ENCODE peak calls at places on chromosomes 12 and 14, in five cellular contexts. C is mesenchymal stem cell; Z is H9; S is CD8-positive, alpha-beta T cell; J is brain microvascular endothelial cell. T is an unnamed sample.

GRCh38 chr12:108691995-108692808 is 39.1 kb downstream of the CORO1C start:
- DNase-seq in C (peak), Z (no peak), S (no peak), J (no peak), T (peak)

GRCh38 chr14:99136047-99136400 is 136.0 kb downstream of the BCL11B start:
- DNase-seq in C (no peak), Z (peak), S (no peak), J (no peak), T (no peak)

GRCh38 chr12:76698966-76699365 is 64.9 kb upstream of the ZDHHC17 start:
- DNase-seq in C (no peak), Z (peak), S (no peak), J (no peak), T (no peak)

GRCh38 chr12:52912711-52913423 is 8.0 kb upstream of the KRT8 start:
- DNase-seq in C (no peak), Z (no peak), S (no peak), J (no peak), T (no peak)

GRCh38 chr12:6199531-6200265 is 502 bp upstream of the CD9 start:
- DNase-seq in C (peak), Z (peak), S (no peak), J (no peak), T (no peak)

GRCh38 chr12:20616093-20616492 is 79.0 kb upstream of the SLCO1C1 start:
- DNase-seq in C (no peak), Z (no peak), S (no peak), J (no peak), T (no peak)

GRCh38 chr12:75592638-75593335 is 81.4 kb upstream of the KRR1 start:
- DNase-seq in C (no peak), Z (no peak), S (no peak), J (no peak), T (no peak)

GRCh38 chr14:99884834-99885648 is 91.8 kb downstream of the EML1 start:
- DNase-seq in C (peak), Z (no peak), S (peak), J (peak), T (no peak)

GRCh38 chr12:121241203-121241970 is 31.5 kb downstream of the P2RX4 start:
- DNase-seq in C (no peak), Z (no peak), S (no peak), J (no peak), T (no peak)

GRCh38 chr12:27143676-27144075 is 61.3 kb upstream of the C12orf71 start:
- DNase-seq in C (no peak), Z (no peak), S (no peak), J (no peak), T (no peak)

GRCh38 chr12:132642846-132643835 is 24.6 kb downstream of the P2RX2 start:
- DNase-seq in C (no peak), Z (no peak), S (no peak), J (no peak), T (no peak)

GRCh38 chr14:99595034-99595433 is 9.0 kb downstream of the CCDC85C start:
- DNase-seq in C (no peak), Z (no peak), S (no peak), J (no peak), T (no peak)

GRCh38 chr12:30687265-30687986 is 8.2 kb downstream of the IPO8 start:
- DNase-seq in C (peak), Z (no peak), S (no peak), J (no peak), T (no peak)

GRCh38 chr12:98416845-98417244 is 98.5 kb upstream of the TMPO start:
- DNase-seq in C (peak), Z (no peak), S (no peak), J (peak), T (no peak)

GRCh38 chr12:114414866-114415524 is 9.1 kb upstream of the TBX5 start:
- DNase-seq in C (no peak), Z (no peak), S (no peak), J (no peak), T (no peak)

GRCh38 chr12:90940872-90941499 is 14.0 kb downstream of the CCER1 start:
- DNase-seq in C (peak), Z (no peak), S (no peak), J (peak), T (no peak)

GRCh38 chr14:90513151-90514014 is 116.6 kb downstream of the CALM1 start:
- DNase-seq in C (peak), Z (peak), S (no peak), J (no peak), T (peak)

GRCh38 chr12:132773077-132774020 is 11.7 kb upstream of the ANKLE2 start:
- DNase-seq in C (no peak), Z (no peak), S (no peak), J (no peak), T (no peak)

GRCh38 chr12:97452839-97453238 is 9.8 kb upstream of the RMST start:
- DNase-seq in C (no peak), Z (no peak), S (no peak), J (no peak), T (no peak)

GRCh38 chr12:80154261-80154660 is 54.9 kb downstream of the OTOGL start:
- DNase-seq in C (peak), Z (no peak), S (no peak), J (no peak), T (no peak)

GRCh38 chr12:80156306-80156705 is 57.0 kb downstream of the OTOGL start:
- DNase-seq in C (no peak), Z (no peak), S (no peak), J (peak), T (no peak)

GRCh38 chr12:80151131-80151530 is 51.8 kb downstream of the OTOGL start:
- DNase-seq in C (no peak), Z (no peak), S (no peak), J (no peak), T (no peak)
- H3K27ac ChIP-seq in C (no peak), Z (no peak), S (no peak), J (no peak), T (no peak)

GRCh38 chr12:46556820-46557524 is 184.4 kb upstream of the SLC38A2 start:
- DNase-seq in C (peak), Z (no peak), S (no peak), J (peak), T (no peak)
- H3K27ac ChIP-seq in C (peak), Z (no peak), S (no peak), J (peak), T (no peak)

GRCh38 chr14:68459480-68460136 is 333.3 kb downstream of the ZFP36L1 start:
- DNase-seq in C (no peak), Z (no peak), S (no peak), J (no peak), T (no peak)
- H3K27ac ChIP-seq in C (peak), Z (no peak), S (no peak), J (peak), T (peak)

GRCh38 chr12:81517296-81517695 is 241.9 kb downstream of the PPFIA2 start:
- DNase-seq in C (no peak), Z (no peak), S (no peak), J (no peak), T (no peak)

GRCh38 chr12:81518638-81519037 is 240.5 kb downstream of the PPFIA2 start:
- DNase-seq in C (no peak), Z (no peak), S (no peak), J (no peak), T (no peak)

DNA sequence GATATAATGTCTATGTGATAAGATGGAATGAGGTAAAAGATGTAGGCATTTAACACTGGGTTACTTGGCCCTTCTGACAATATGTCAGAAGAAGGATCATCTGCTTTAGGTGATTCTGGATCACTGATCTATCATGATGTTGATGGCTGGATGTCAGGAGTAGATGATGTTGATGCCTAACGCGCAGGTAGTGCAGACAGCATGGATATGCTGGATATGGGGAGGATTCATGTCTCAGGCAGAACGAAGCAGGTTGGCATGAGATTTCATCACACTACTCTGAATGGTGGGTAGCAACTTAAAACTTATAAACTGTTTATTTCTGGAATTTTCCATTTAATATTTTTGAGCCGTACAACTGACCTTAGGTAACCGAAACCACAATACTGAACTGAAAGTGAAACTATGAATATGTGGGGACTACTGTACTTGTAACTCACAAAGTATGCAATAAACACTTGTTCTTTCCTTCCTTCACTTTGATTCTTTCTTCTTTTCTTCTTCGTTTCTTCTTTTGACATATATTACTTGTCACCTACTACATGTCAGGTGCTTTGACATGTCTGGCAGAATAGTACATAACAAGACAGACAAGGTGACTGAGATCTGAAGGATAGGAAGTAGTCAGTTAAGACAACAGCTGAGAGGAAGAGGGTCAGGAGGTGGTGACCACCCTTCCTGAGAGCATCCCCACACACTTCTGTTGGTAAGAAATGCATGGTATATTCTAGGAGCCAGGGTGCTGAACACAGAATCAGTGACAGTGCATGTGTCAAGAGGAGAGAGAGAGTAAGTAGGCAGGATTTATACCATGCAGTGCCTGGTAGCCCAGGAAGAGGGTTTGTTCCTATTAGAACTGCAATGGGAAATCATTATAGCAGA is 238.8 kb downstream of the PPFIA2 start:
- DNase-seq in C (peak), Z (no peak), S (no peak), J (no peak), T (no peak)
- H3K27ac ChIP-seq in C (no peak), Z (no peak), S (no peak), J (no peak), T (no peak)

DNA sequence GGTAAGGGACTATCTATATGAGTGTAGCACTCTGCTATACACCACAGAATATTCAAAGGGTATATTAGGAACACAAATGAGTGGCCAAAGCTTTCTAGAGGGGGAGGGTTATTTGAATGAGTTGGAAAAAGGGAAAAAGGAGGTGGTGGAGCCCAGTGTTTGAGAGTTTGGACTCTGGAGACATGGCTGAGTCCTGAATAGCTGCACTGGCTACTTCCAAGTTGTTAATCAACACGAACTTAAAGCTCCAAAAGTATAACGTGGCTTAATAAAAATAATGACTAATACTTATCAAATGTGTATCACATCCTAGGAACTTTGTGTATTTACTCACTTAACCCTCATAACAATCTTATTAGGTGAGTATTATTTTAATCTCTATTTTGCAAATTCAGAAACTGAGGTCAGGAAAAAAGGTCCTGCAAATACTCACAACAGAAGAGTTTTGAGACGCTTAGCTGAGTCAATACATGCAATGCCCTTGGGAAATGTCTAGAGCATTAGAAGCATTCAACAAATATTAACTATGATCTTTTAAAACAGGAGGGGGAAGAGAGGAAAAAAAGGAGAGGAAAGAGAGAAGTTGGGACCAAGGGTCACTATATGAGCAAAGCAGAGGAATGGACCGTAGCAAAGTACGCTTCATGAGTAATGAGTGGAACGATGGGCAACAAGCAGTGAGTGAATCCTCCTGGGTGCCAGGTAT is 189.5 kb upstream of the HMGA2 start:
- DNase-seq in C (no peak), Z (no peak), S (no peak), J (peak), T (no peak)
- H3K27ac ChIP-seq in C (peak), Z (no peak), S (no peak), J (peak), T (no peak)

GRCh38 chr12:100229876-100230275 is 29.3 kb downstream of the ACTR6 start:
- DNase-seq in C (peak), Z (no peak), S (no peak), J (no peak), T (no peak)
- H3K27ac ChIP-seq in C (no peak), Z (no peak), S (no peak), J (no peak), T (no peak)

DNA sequence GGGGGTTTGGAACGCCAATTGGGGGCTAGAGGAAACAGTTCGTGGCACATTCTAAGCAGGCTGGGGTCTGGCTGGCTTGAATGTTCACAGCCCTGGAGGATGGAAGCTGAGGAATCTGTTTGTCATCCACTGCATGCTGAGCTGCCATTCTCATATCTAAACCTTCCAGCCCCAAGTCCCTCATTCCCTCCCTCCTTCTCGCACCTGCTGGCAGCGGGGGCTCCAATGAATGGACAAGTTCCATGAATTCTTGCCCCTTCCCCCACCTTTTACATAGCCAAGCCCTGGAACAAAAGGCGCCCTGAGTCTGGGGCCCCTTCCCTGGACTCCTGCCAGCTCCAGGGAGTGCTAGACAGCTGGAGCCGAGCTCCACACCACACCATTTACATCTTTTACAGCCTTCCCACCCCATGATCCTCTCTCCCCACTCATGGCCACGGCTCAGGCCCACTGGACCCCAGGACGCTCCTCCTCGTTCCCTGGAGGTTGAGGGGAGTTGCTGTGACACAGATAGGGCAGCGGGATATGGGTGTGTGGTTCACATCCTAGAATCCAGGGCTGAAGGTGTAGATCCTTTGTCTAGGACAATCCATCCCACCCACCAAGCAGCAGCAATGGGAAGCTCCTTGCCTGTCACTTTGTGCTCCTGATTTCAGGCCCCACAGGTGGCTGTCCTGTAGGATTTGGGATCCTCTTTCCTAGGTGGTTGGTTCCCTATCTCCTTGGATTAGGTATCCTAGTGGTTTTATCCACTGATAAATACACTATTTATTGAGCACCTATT is 21.7 kb upstream of the VRTN start:
- DNase-seq in C (no peak), Z (peak), S (no peak), J (no peak), T (no peak)
- H3K27ac ChIP-seq in C (no peak), Z (peak), S (no peak), J (no peak), T (no peak)